ENCODE peak calls at places on chromosomes 4 and X, in eight cellular contexts. D is tibial nerve, A is neural progenitor cell, Y is dorsolateral prefrontal cortex, E is fibroblast of pulmonary artery, P is colonic mucosa, I is H9, J is cardiac fibroblast. X is an unnamed sample.

GRCh38 chr4:112099701-112100289 is 45.5 kb upstream of the FAM241A start:
- DNase-seq in I (no peak), P (no peak), A (peak), Y (no peak), D (no peak), E (peak), J (peak), X (no peak)

GRCh38 chr4:177118596-177118995 is 191.1 kb upstream of the NEIL3 start:
- DNase-seq in P (no peak), I (no peak), E (peak), Y (no peak), A (no peak), J (peak), D (no peak), X (no peak)

GRCh38 chrX:28133763-28134162 is 152.5 kb upstream of the DCAF8L1 start:
- DNase-seq in A (no peak), P (no peak), J (no peak), E (no peak), D (no peak), Y (no peak), I (no peak), X (no peak)

GRCh38 chr4:81351653-81352455 is 119.9 kb downstream of the RASGEF1B start:
- DNase-seq in E (peak), J (peak), Y (peak), A (peak), P (peak), D (peak), I (peak), X (peak)

GRCh38 chr4:26290276-26290675 is 30.5 kb upstream of the RBPJ start:
- DNase-seq in E (no peak), I (no peak), J (no peak), D (no peak), A (no peak), P (no peak), Y (no peak), X (no peak)

GRCh38 chr4:162485486-162485885 is 321.7 kb upstream of the FSTL5 start:
- DNase-seq in P (no peak), I (no peak), A (no peak), Y (no peak), D (no peak), J (no peak), E (no peak), X (no peak)

GRCh38 chr4:123554263-123554662 is 157.7 kb downstream of the SPRY1 start:
- DNase-seq in J (peak), E (no peak), A (no peak), Y (no peak), D (no peak), P (no peak), I (no peak), X (no peak)

GRCh38 chr4:151783867-151784266 is 23.1 kb upstream of the GATB start:
- DNase-seq in P (no peak), Y (no peak), D (no peak), E (no peak), I (no peak), A (no peak), J (no peak), X (no peak)

GRCh38 chr4:78753091-78753490 is 23.1 kb upstream of the BMP2K start:
- DNase-seq in J (no peak), I (no peak), E (no peak), A (no peak), D (no peak), P (no peak), Y (no peak), X (no peak)

GRCh38 chr4:138053601-138054322 is 188.4 kb downstream of the SLC7A11 start:
- DNase-seq in A (no peak), E (peak), J (peak), Y (no peak), P (no peak), I (no peak), D (no peak), X (no peak)

GRCh38 chr4:1795304-1796195 is 2.5 kb downstream of the FGFR3 start:
- DNase-seq in A (no peak), D (no peak), Y (no peak), P (peak), E (no peak), J (no peak), I (no peak), X (no peak)

GRCh38 chr4:15495621-15496020 is 25.9 kb downstream of the CC2D2A start:
- DNase-seq in A (no peak), E (no peak), J (no peak), Y (no peak), I (no peak), D (no peak), P (no peak), X (no peak)

GRCh38 chr4:53490161-53490915 is 100.9 kb downstream of the LNX1 start:
- DNase-seq in D (no peak), E (peak), J (peak), I (no peak), P (no peak), A (no peak), Y (no peak), X (no peak)

GRCh38 chr4:111066887-111067286 is 444.0 kb upstream of the PITX2 start:
- DNase-seq in P (no peak), I (no peak), Y (no peak), J (no peak), D (no peak), A (peak), E (no peak), X (no peak)

GRCh38 chr4:2059034-2059725 is at the start of gene NAT8L:
- DNase-seq in I (peak), Y (peak), E (no peak), J (peak), A (peak), P (no peak), D (no peak), X (no peak)

GRCh38 chrX:15911729-15912550 is 57.3 kb upstream of the AP1S2 start:
- DNase-seq in D (no peak), P (no peak), A (no peak), I (no peak), Y (no peak), J (peak), E (peak), X (no peak)

GRCh38 chrX:29113221-29113620 is 526.0 kb downstream of the IL1RAPL1 start:
- DNase-seq in A (no peak), J (no peak), E (no peak), D (no peak), Y (no peak), I (no peak), P (no peak), X (no peak)

GRCh38 chrX:119757979-119758681 is at the start of gene SOWAHD:
- DNase-seq in Y (no peak), E (peak), D (no peak), I (peak), J (peak), A (peak), P (peak), X (no peak)

GRCh38 chrX:15877380-15877779 is 22.8 kb upstream of the AP1S2 start:
- DNase-seq in Y (no peak), P (no peak), I (no peak), E (peak), A (no peak), J (peak), D (no peak), X (no peak)

GRCh38 chrX:13360146-13360545 is 40.3 kb upstream of the ATXN3L start:
- DNase-seq in D (no peak), Y (no peak), A (no peak), J (no peak), P (no peak), I (no peak), E (no peak), X (no peak)

GRCh38 chr4:76744253-76744921 is 153.6 kb downstream of the SOWAHB start:
- DNase-seq in D (no peak), Y (no peak), A (no peak), J (peak), E (peak), P (no peak), I (no peak), X (no peak)

GRCh38 chr4:7691992-7692391 is 247.7 kb downstream of the AFAP1 start:
- DNase-seq in Y (no peak), A (no peak), I (no peak), P (no peak), D (no peak), E (peak), J (no peak), X (no peak)

GRCh38 chr4:39476181-39476873 is 17.5 kb downstream of the LIAS start:
- DNase-seq in E (no peak), D (no peak), P (no peak), I (no peak), Y (no peak), A (no peak), J (no peak), X (no peak)

GRCh38 chr4:123488916-123489315 is 92.3 kb downstream of the SPRY1 start:
- DNase-seq in J (peak), A (no peak), P (no peak), Y (no peak), D (no peak), E (peak), I (no peak), X (no peak)

GRCh38 chr4:83207497-83208105 is 77.0 kb downstream of the COQ2 start:
- DNase-seq in I (no peak), E (peak), J (peak), D (no peak), A (no peak), Y (no peak), P (peak), X (no peak)

GRCh38 chrX:9253211-9253610 is 211.6 kb upstream of the TBL1X start:
- DNase-seq in Y (no peak), A (no peak), P (no peak), E (no peak), J (no peak), D (no peak), I (no peak), X (no peak)

GRCh38 chrX:8846271-8846670 is 45.1 kb upstream of the FAM9A start:
- DNase-seq in E (no peak), D (no peak), J (no peak), Y (no peak), P (no peak), A (no peak), I (no peak), X (no peak)

GRCh38 chr4:17633600-17633999 is 19.2 kb downstream of the MED28 start:
- DNase-seq in J (no peak), D (no peak), A (no peak), I (no peak), P (no peak), Y (no peak), E (no peak), X (no peak)

GRCh38 chr4:187478292-187479205 is 517.0 kb upstream of the ZFP42 start:
- DNase-seq in D (no peak), E (peak), P (no peak), J (peak), A (no peak), I (no peak), Y (no peak), X (no peak)

GRCh38 chr4:13331827-13332226 is 152.3 kb downstream of the RAB28 start:
- DNase-seq in D (no peak), Y (no peak), A (no peak), E (no peak), I (no peak), J (no peak), P (no peak), X (no peak)

GRCh38 chr4:102308032-102308799 is 37.1 kb downstream of the SLC39A8 start:
- DNase-seq in D (no peak), P (no peak), Y (no peak), I (no peak), A (no peak), J (peak), E (peak), X (no peak)

GRCh38 chr4:158825443-158826036 is 56.7 kb downstream of the FNIP2 start:
- DNase-seq in D (no peak), I (no peak), E (no peak), J (no peak), Y (no peak), P (no peak), A (no peak), X (no peak)

GRCh38 chrX:120014354-120015129 is 62.9 kb downstream of the RHOXF2B start:
- DNase-seq in P (no peak), I (peak), Y (no peak), E (no peak), A (no peak), J (no peak), D (no peak), X (no peak)

DNA sequence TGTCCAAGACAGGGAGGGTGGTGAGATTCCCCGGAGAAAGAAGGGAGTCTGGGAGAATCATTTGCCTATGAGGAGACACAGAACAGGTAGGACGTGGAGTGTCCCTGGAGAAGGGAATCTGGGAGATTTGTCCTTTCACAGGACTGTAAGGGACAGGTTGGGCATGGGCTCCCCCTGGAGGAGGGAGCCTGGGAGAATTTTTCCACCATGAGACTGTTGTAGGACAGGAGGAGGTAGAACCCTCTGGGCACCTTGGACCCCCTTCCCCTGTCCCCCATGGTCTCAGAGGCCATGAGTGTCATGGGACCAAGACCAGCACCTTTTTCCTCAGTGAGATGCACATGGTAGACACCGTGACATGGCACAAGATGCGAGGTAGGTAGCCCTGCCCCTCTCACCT is 2.8 kb downstream of the PORCN start:
- DNase-seq in D (no peak), J (peak), I (no peak), E (peak), A (peak), P (no peak), Y (no peak), X (no peak)
- TF ChIP-seq CTCF in D (no peak), J (peak), I (peak), E (peak), A (peak), P (peak), Y (no peak), X (no peak)

GRCh38 chrX:144333429-144333828 is 449.6 kb downstream of the UBE2NL start:
- DNase-seq in E (no peak), Y (no peak), I (no peak), A (no peak), D (no peak), P (no peak), J (no peak), X (no peak)

GRCh38 chrX:144335402-144335801 is 451.5 kb downstream of the UBE2NL start:
- DNase-seq in P (no peak), J (no peak), A (peak), Y (no peak), I (peak), E (no peak), D (no peak), X (no peak)

GRCh38 chrX:144334577-144334976 is 450.7 kb downstream of the UBE2NL start:
- DNase-seq in Y (no peak), A (peak), J (no peak), D (no peak), I (peak), E (no peak), P (no peak), X (no peak)
- TF ChIP-seq CTCF in Y (no peak), A (peak), J (no peak), D (no peak), I (peak), E (no peak), P (no peak), X (no peak)

GRCh38 chr4:95095352-95095974 is 337.7 kb downstream of the BMPR1B start:
- DNase-seq in A (peak), I (no peak), Y (no peak), E (peak), D (no peak), P (no peak), J (peak), X (no peak)
- TF ChIP-seq CTCF in A (peak), I (peak), Y (peak), E (peak), D (peak), P (no peak), J (peak), X (peak)

DNA sequence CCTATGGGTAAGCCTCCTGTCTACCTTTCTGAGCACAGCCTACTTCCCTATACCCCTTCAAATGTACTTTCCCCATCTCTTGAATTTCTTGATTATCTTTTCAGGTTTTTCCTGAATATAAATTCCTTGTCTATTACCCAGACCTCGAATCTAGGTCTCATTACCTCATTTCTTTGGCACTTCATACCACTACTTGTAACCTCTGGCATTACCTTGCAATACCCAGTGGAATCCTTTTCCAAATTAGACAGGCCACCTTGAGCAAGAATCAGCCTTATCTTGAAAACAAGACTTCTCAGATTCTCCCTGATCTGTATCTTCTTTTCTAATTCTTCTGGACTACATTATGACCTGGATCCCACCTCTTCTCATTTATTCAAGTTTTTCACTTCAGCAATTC is 275.4 kb upstream of the HS3ST1 start:
- DNase-seq in I (no peak), P (no peak), A (no peak), Y (no peak), D (no peak), E (no peak), J (no peak), X (no peak)
- TF ChIP-seq CTCF in I (no peak), P (no peak), A (no peak), Y (no peak), D (no peak), E (no peak), J (no peak), X (no peak)